ENCODE peak calls at places on chromosomes 3 and 15, in ten cellular contexts. V is cardiac muscle cell, G is BJ, X is testis, N is tibial artery, C is mesendoderm, T is NT2/D1, I is OCI-LY7, H is adrenal gland, P is PC-9. W is an unnamed sample.

GRCh38 chr3:178434206-178434805 is 101.9 kb upstream of the KCNMB2 start:
- DNase-seq in C (peak; percentile 79), I (no peak), X (no peak), H (no peak), V (no peak), T (peak; percentile 13), P (no peak), N (no peak), G (no peak), W (no peak)

GRCh38 chr15:45371546-45371945 is 6.8 kb downstream of the GATM start:
- DNase-seq in I (no peak), H (no peak), G (no peak), T (no peak), V (no peak), P (no peak), N (no peak), C (no peak), X (no peak), W (no peak)

GRCh38 chr3:83928391-83928790 is 1030.4 kb upstream of the CADM2 start:
- DNase-seq in C (peak; percentile 66), V (peak; percentile 33), P (peak; percentile 49), N (no peak), T (peak; percentile 47), I (peak; percentile 72), G (no peak), H (no peak), X (peak; percentile 80), W (no peak)

GRCh38 chr3:95731753-95732152 is 1082.6 kb upstream of the EPHA6 start:
- DNase-seq in T (no peak), C (no peak), G (no peak), N (no peak), I (no peak), H (no peak), X (no peak), P (no peak), V (no peak), W (no peak)

GRCh38 chr3:157418104-157418503 is 18.5 kb upstream of the PTX3 start:
- DNase-seq in G (no peak), C (no peak), I (no peak), N (no peak), X (no peak), T (no peak), P (no peak), H (no peak), V (no peak), W (no peak)

GRCh38 chr3:25781758-25782594 is 1.3 kb downstream of the NGLY1 start:
- DNase-seq in G (no peak), X (no peak), C (no peak), V (no peak), P (no peak), H (no peak), T (no peak), I (peak; percentile 67), N (no peak), W (no peak)

GRCh38 chr3:104907507-104907906 is 459.2 kb upstream of the ALCAM start:
- DNase-seq in X (no peak), C (no peak), H (no peak), P (no peak), G (peak; percentile 35), I (no peak), V (no peak), N (no peak), T (no peak), W (no peak)

GRCh38 chr3:46926871-46927717 is 49.5 kb downstream of the CCDC12 start:
- DNase-seq in T (no peak), V (no peak), N (peak; percentile 27), P (no peak), G (no peak), X (peak; percentile 46), C (no peak), I (peak; percentile 96), H (no peak), W (no peak)

GRCh38 chr15:101255615-101256350 is 3.9 kb upstream of the CHSY1 start:
- DNase-seq in X (peak; percentile 67), I (no peak), C (no peak), N (no peak), V (peak; percentile 82), H (no peak), P (no peak), G (no peak), T (no peak), W (no peak)

GRCh38 chr3:30890907-30891306 is 3.6 kb downstream of the GADL1 start:
- DNase-seq in X (no peak), T (no peak), H (no peak), V (no peak), N (no peak), C (no peak), I (no peak), P (no peak), G (no peak), W (no peak)

GRCh38 chr3:187167795-187168194 is 28.5 kb upstream of the RPL39L start:
- DNase-seq in X (no peak), G (no peak), T (no peak), V (no peak), N (no peak), C (no peak), P (no peak), I (no peak), H (no peak), W (no peak)

GRCh38 chr15:40928351-40928974 is 677 bp upstream of the DLL4 start:
- DNase-seq in N (no peak), G (no peak), T (no peak), V (no peak), P (peak; percentile 40), X (no peak), I (no peak), C (peak; percentile 74), H (no peak), W (peak; percentile 83)

GRCh38 chr15:81184188-81184587 is 12.5 kb upstream of the IL16 start:
- DNase-seq in P (no peak), I (no peak), N (peak; percentile 62), C (no peak), G (no peak), H (no peak), T (no peak), X (no peak), V (no peak), W (no peak)
- H3K36me3 ChIP-seq in P (no peaks in the 10 kb centered on the region), I (no peaks in the 10 kb centered on the region), N (no peaks in the 10 kb centered on the region), C (no peaks in the 10 kb centered on the region), G (no peaks in the 10 kb centered on the region), H (no peaks in the 10 kb centered on the region), T (no peaks in the 10 kb centered on the region), X (no peaks in the 10 kb centered on the region), V (no peaks in the 10 kb centered on the region), W (no peaks in the 10 kb centered on the region)

DNA sequence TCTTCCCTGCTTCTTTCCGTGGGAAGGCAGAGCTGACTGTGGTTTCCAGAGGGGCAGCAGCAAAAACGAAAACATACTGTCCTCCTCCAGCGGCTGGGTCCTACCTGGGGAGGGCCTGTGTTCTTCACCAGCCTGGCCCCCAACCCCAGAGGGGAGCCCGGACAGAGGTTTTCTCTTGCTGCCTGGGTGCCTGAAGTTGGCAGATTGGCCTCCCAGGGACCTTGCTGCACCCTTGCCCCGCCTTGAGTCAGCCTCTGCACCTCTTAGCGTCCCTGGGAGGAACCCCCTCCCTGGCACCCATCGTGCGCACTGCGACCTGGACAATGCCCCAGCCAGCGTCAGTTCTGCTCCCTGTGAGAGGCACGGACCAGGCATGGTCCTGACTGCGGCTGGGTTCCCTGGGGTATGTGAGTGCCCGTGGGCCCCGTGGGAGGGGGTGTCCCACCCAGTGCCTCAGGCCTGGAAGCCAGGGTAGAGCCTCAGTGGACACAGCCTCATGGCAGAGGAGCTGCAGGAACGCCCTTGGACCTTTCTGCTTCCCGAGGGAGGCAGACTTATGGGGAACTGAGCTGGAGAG is 56.8 kb upstream of the PRR23E start:
- DNase-seq in G (no peak), X (no peak), V (no peak), H (peak; percentile 51), C (no peak), N (no peak), T (no peak), I (no peak), P (no peak), W (no peak)
- H3K4me3 ChIP-seq in G (no peak overlapping the region), X (peak overlapping the region; percentile 26), V (no peak overlapping the region), H (no peak overlapping the region), C (no peak overlapping the region), N (peak overlapping the region; percentile 39), T (peak overlapping the region; percentile 36), I (no peak overlapping the region), P (no peak overlapping the region), W (no peak overlapping the region)

DNA sequence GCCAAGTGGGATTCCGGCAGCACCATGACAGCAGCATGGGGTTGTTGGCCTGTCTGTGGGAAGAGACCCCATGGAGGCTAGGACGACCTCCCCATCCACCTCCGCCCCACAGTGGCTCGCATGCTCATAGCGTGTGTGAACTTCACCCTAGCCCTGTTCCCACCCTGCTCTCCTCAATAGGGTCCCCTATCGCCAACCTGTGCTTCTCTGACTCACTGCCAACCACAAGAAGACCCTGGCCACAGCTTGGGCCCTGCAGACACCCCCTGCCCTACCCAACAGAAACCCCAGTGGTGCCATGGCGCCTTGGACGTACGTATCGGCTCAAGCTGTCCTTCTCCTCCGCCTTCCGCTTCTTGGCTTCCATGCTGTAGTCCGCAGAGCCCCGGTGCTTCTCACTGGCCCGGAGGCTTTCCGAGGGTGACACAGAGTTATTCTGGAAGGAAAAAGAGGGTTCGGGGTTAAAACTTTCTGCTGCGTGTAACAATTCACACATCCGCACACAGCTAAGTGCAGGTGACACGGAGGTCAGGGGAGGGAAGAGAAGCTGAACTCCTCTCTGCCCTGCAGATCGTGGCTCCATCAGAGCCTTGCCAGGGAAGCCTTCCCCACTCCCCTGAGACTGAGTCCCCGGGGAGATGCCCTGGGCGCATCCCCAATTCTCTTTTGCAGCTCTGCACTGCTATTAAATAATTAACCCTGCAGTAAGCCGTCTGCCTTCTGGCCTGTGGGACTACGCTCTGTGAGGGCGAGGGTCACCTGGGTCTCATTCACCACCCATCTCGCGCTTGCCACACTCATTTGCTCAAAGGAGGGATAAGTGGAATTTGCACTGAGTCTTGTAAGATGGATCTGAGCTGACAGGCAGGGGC is 37.3 kb downstream of the TLE3 start:
- DNase-seq in G (no peak), C (no peak), N (no peak), P (no peak), H (no peak), V (no peak), X (no peak), T (no peak), I (no peak), W (no peak)
- H3K36me3 ChIP-seq in G (peaks cover 12% of the 10 kb centered on the region), C (peaks cover 21% of the 10 kb centered on the region), N (peaks cover 71% of the 10 kb centered on the region), P (no peaks in the 10 kb centered on the region), H (peaks cover 67% of the 10 kb centered on the region), V (peaks cover 15% of the 10 kb centered on the region), X (no peaks in the 10 kb centered on the region), T (peaks cover 97% of the 10 kb centered on the region), I (peaks cover 90% of the 10 kb centered on the region), W (peaks cover 91% of the 10 kb centered on the region)

DNA sequence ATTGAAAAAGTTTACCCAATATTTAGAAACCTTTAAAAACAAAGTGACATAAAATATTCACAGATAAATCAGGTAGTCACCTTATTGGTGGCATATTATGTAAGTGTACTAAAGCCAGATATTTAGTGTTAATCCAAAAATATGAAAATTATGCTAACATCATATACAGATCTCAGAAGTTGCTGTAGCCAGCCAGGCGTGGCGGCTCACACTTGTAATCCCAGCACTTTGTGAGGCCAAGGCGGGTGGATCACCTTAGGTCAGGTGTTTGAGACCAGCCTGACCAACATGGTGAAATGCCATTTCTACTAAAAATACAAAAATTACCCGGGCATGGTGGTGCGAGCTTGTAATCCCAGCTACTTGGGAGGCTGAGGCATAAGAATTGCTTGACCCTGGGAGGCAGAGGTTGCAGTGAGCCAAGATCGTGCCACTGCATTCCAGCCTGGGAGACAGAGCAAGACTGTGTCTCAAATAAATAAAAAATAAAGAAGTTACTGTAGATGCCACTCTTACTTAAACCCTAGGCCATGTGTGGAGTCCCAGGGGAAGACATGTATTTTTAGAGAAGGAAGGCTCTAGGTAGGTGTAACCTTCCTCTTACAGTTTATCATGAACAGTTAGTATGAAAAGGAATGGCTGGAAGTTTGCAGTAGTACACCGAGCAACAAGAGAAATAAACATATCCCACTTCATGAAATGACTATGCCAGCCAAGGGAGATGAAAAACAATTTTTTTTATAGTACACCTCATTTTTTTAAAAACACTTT is 9.6 kb downstream of the SETD5 start:
- DNase-seq in I (no peak), C (no peak), V (no peak), H (no peak), T (no peak), G (no peak), P (no peak), X (no peak), N (no peak), W (no peak)
- H3K4me3 ChIP-seq in I (no peak overlapping the region), C (no peak overlapping the region), V (no peak overlapping the region), H (no peak overlapping the region), T (no peak overlapping the region), G (no peak overlapping the region), P (no peak overlapping the region), X (no peak overlapping the region), N (no peak overlapping the region), W (no peak overlapping the region)